ENCODE peak calls at places on chromosomes 4 and X, in five cellular contexts. D is adrenal gland, O is ascending aorta, L is colonic mucosa, W is HCT116. I is an unnamed sample.
A peak's percentile ranks its signal among the peaks of the same experiment; 100 is the strongest.

GRCh38 chrX:150163956-150164726 is 199.0 kb upstream of the MAMLD1 start:
- DNase-seq in D (no peak), O (no peak), L (no peak), W (no peak), I (no peak)

GRCh38 chrX:9340619-9341304 is 124.1 kb upstream of the TBL1X start:
- DNase-seq in D (no peak), O (no peak), L (peak; percentile 37), W (no peak), I (peak; percentile 26)

GRCh38 chr4:174119051-174119450 is 164.4 kb downstream of the FBXO8 start:
- DNase-seq in D (no peak), O (no peak), L (no peak), W (no peak), I (no peak)

GRCh38 chr4:173591760-173592159 is 61.7 kb upstream of the HAND2 start:
- DNase-seq in D (no peak), O (no peak), L (no peak), W (peak; percentile 1), I (no peak)

GRCh38 chrX:101602077-101602476 is 15.7 kb downstream of the ARMCX6 start:
- DNase-seq in D (no peak), O (no peak), L (no peak), W (no peak), I (no peak)

GRCh38 chr4:57040510-57040909 is 61.8 kb downstream of the POLR2B start:
- DNase-seq in D (no peak), O (no peak), L (no peak), W (no peak), I (no peak)

GRCh38 chrX:134482371-134482770 is 22.4 kb downstream of the HPRT1 start:
- DNase-seq in D (no peak), O (no peak), L (no peak), W (no peak), I (no peak)

GRCh38 chrX:45850197-45850774 is 649.6 kb upstream of the DIPK2B start:
- DNase-seq in D (no peak), O (no peak), L (peak; percentile 26), W (no peak), I (no peak)

GRCh38 chrX:154449618-154450017 is 5.7 kb downstream of the FAM50A start:
- DNase-seq in D (no peak), O (no peak), L (no peak), W (no peak), I (no peak)

GRCh38 chr4:145909331-145909730 is 29.3 kb downstream of the ZNF827 start:
- DNase-seq in D (no peak), O (no peak), L (peak; percentile 94), W (no peak), I (peak; percentile 89)

GRCh38 chr4:772118-772517 is 53.8 kb downstream of the CPLX1 start:
- DNase-seq in D (no peak), O (no peak), L (no peak), W (no peak), I (no peak)

GRCh38 chrX:36986231-36986630 is 21.9 kb upstream of the FAM47C start:
- DNase-seq in D (no peak), O (no peak), L (no peak), W (no peak), I (no peak)

GRCh38 chr4:177272007-177272406 is 37.7 kb upstream of the NEIL3 start:
- DNase-seq in D (no peak), O (no peak), L (no peak), W (no peak), I (no peak)

GRCh38 chr4:153426207-153426886 is 39.8 kb upstream of the TMEM131L start:
- DNase-seq in D (no peak), O (no peak), L (no peak), W (no peak), I (no peak)

GRCh38 chr4:109730294-109731051 is 603 bp upstream of the PLA2G12A start:
- DNase-seq in D (no peak), O (peak; percentile 9), L (peak; percentile 70), W (no peak), I (peak; percentile 68)

GRCh38 chr4:98474408-98474844 is 184.0 kb downstream of the TSPAN5 start:
- DNase-seq in D (no peak), O (no peak), L (no peak), W (no peak), I (no peak)

GRCh38 chr4:138007572-138007971 is 234.6 kb downstream of the SLC7A11 start:
- DNase-seq in D (no peak), O (no peak), L (no peak), W (peak; percentile 13), I (no peak)

GRCh38 chr4:151429957-151430548 is 21.1 kb downstream of the FHIP1A start:
- DNase-seq in D (no peak), O (no peak), L (no peak), W (no peak), I (no peak)

GRCh38 chr4:53459548-53459947 is 82.1 kb downstream of the FIP1L1 start:
- DNase-seq in D (no peak), O (no peak), L (no peak), W (no peak), I (no peak)

GRCh38 chr4:56828784-56829535 is 7.5 kb upstream of the SPINK2 start:
- DNase-seq in D (no peak), O (no peak), L (no peak), W (no peak), I (no peak)

GRCh38 chr4:3868146-3868840 is 102.1 kb downstream of the ADRA2C start:
- DNase-seq in D (no peak), O (no peak), L (no peak), W (no peak), I (no peak)

GRCh38 chr4:101795704-101796103 is 5.2 kb downstream of the BANK1 start:
- DNase-seq in D (no peak), O (no peak), L (no peak), W (no peak), I (no peak)

GRCh38 chr4:8108261-8108660 is 50.4 kb downstream of the ABLIM2 start:
- DNase-seq in D (no peak), O (no peak), L (peak; percentile 59), W (no peak), I (peak; percentile 44)

GRCh38 chr4:10260777-10261176 is 144.2 kb upstream of the WDR1 start:
- DNase-seq in D (no peak), O (no peak), L (no peak), W (no peak), I (no peak)
- H3K4me3 ChIP-seq in D (no peak overlapping the region), O (no peak overlapping the region), L (no peak overlapping the region), W (no peak overlapping the region), I (no peak overlapping the region)

GRCh38 chr4:16119981-16120380 is 36.2 kb upstream of the PROM1 start:
- DNase-seq in D (no peak), O (no peak), L (peak; percentile 12), W (no peak), I (no peak)
- H3K27me3 ChIP-seq in D (no peaks in the 10 kb centered on the region), O (no peaks in the 10 kb centered on the region), L (no peaks in the 10 kb centered on the region), W (peaks cover 11% of the 10 kb centered on the region), I (no peaks in the 10 kb centered on the region)

GRCh38 chr4:13546855-13547562 is 2.7 kb upstream of the NKX3-2 start:
- DNase-seq in D (no peak), O (no peak), L (peak; percentile 31), W (no peak), I (peak; percentile 44)

GRCh38 chr4:13547563-13548041 is 3.3 kb upstream of the NKX3-2 start:
- DNase-seq in D (no peak), O (no peak), L (no peak), W (no peak), I (peak; percentile 25)

GRCh38 chr4:13545394-13545808 is 1.1 kb upstream of the NKX3-2 start:
- DNase-seq in D (no peak), O (no peak), L (no peak), W (no peak), I (no peak)

GRCh38 chr4:13544556-13545393 is 467 bp upstream of the NKX3-2 start:
- DNase-seq in D (peak; percentile 71), O (no peak), L (peak; percentile 88), W (peak; percentile 81), I (peak; percentile 81)

GRCh38 chr4:13546374-13546854 is 2.1 kb upstream of the NKX3-2 start:
- DNase-seq in D (no peak), O (no peak), L (no peak), W (no peak), I (no peak)
- H3K4me3 ChIP-seq in D (no peak overlapping the region), O (no peak overlapping the region), L (no peak overlapping the region), W (no peak overlapping the region), I (peak overlapping the region; percentile 43)

GRCh38 chr4:189002475-189002874 is 863.2 kb downstream of the TRIML1 start:
- DNase-seq in D (no peak), O (no peak), L (no peak), W (no peak), I (no peak)
- H3K27me3 ChIP-seq in D (no peaks in the 10 kb centered on the region), O (no peaks in the 10 kb centered on the region), L (no peaks in the 10 kb centered on the region), W (no peaks in the 10 kb centered on the region), I (no peaks in the 10 kb centered on the region)

GRCh38 chr4:74223098-74223497 is 65.2 kb downstream of the MTHFD2L start:
- DNase-seq in D (no peak), O (no peak), L (no peak), W (no peak), I (no peak)

GRCh38 chr4:74223801-74224200 is 65.9 kb downstream of the MTHFD2L start:
- DNase-seq in D (no peak), O (no peak), L (no peak), W (no peak), I (no peak)

GRCh38 chr4:74219241-74219640 is 61.3 kb downstream of the MTHFD2L start:
- DNase-seq in D (no peak), O (no peak), L (no peak), W (no peak), I (no peak)

GRCh38 chr4:74217365-74217764 is 59.4 kb downstream of the MTHFD2L start:
- DNase-seq in D (no peak), O (no peak), L (no peak), W (no peak), I (no peak)

DNA sequence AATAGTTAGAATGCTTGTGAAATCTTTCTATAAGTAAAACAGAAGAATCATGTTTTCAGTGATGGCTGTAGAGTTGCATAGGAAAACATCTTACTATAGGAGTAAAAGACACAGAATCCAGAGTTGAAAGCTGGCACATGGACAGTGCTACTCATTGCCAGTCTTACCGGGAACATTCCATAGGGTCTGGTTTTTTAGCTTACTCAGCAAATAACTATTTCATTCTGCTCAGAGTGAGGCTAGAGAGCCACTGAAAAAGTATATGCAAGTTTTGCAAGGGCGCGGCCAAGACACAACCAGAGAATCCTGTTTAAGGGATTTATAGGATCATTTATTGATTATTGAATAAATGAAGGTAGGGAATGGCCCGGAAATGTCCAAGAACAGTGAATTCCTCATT is 60.3 kb downstream of the MTHFD2L start:
- DNase-seq in D (no peak), O (no peak), L (no peak), W (no peak), I (no peak)
- H3K4me3 ChIP-seq in D (no peak overlapping the region), O (no peak overlapping the region), L (no peak overlapping the region), W (no peak overlapping the region), I (no peak overlapping the region)

I was measured in transverse colon.